ENCODE peak calls at places on chromosomes 11 and 22, in ten cellular contexts. H is B cell; F is Kasumi-1; A is anterior cingulate cortex; V is effector memory CD4-positive, alpha-beta T cell; I is activated naive CD4-positive, alpha-beta T cell; L is small intestine; B is activated CD4-positive, alpha-beta T cell treated with anti-CD3 and anti-CD28 coated beads, Interleukin-2, amount 10 ng/mL, durations not matched to agents 7 days and 5 days; C is brain microvascular endothelial cell; T is body of pancreas. P is an unnamed sample.

GRCh38 chr11:45665206-45665932 is at the start of gene CHST1:
- DNase-seq in H (no peak), F (peak), A (peak), V (no peak), I (no peak), L (peak), B (no peak), C (no peak), T (peak), P (peak)

GRCh38 chr22:19902245-19902699 is 39.3 kb upstream of the COMT start:
- DNase-seq in H (no peak), F (no peak), A (no peak), V (no peak), I (no peak), L (no peak), B (no peak), C (no peak), T (no peak), P (no peak)

GRCh38 chr11:64372802-64373597 is 14.0 kb downstream of the RPS6KA4 start:
- DNase-seq in H (no peak), F (no peak), A (peak), V (no peak), I (no peak), L (peak), B (no peak), C (no peak), T (no peak), P (no peak)

GRCh38 chr11:118171274-118172062 is 5.0 kb downstream of the SCN2B start:
- DNase-seq in H (peak), F (peak), A (peak), V (peak), I (peak), L (peak), B (peak), C (peak), T (peak), P (peak)

GRCh38 chr11:47451436-47451835 is 2.5 kb upstream of the RAPSN start:
- DNase-seq in H (no peak), F (no peak), A (no peak), V (no peak), I (no peak), L (no peak), B (no peak), C (no peak), T (no peak), P (no peak)

GRCh38 chr11:24509114-24509513 is 12.3 kb downstream of the LUZP2 start:
- DNase-seq in H (no peak), F (peak), A (no peak), V (no peak), I (no peak), L (no peak), B (no peak), C (no peak), T (no peak), P (no peak)

GRCh38 chr11:8566613-8567210 is 27.3 kb downstream of the STK33 start:
- DNase-seq in H (no peak), F (peak), A (no peak), V (no peak), I (no peak), L (peak), B (no peak), C (peak), T (no peak), P (peak)

GRCh38 chr11:3927129-3927796 is 71.8 kb downstream of the STIM1 start:
- DNase-seq in H (no peak), F (no peak), A (no peak), V (no peak), I (no peak), L (peak), B (no peak), C (no peak), T (no peak), P (no peak)

GRCh38 chr11:70867661-70868060 is 384.7 kb downstream of the SHANK2 start:
- DNase-seq in H (no peak), F (no peak), A (no peak), V (no peak), I (no peak), L (no peak), B (no peak), C (no peak), T (no peak), P (no peak)

GRCh38 chr11:44885919-44886318 is 64.8 kb downstream of the TP53I11 start:
- DNase-seq in H (no peak), F (no peak), A (no peak), V (no peak), I (no peak), L (no peak), B (no peak), C (no peak), T (no peak), P (no peak)

GRCh38 chr22:46547179-46547882 is 9.9 kb upstream of the CELSR1 start:
- DNase-seq in H (no peak), F (no peak), A (no peak), V (no peak), I (no peak), L (no peak), B (no peak), C (peak), T (no peak), P (peak)

GRCh38 chr11:11332141-11332710 is 20.8 kb downstream of the CSNK2A3 start:
- DNase-seq in H (no peak), F (no peak), A (no peak), V (no peak), I (no peak), L (no peak), B (no peak), C (no peak), T (no peak), P (no peak)

GRCh38 chr11:3666023-3666530 is 5.1 kb downstream of the CHRNA10 start:
- DNase-seq in H (peak), F (no peak), A (no peak), V (no peak), I (no peak), L (no peak), B (no peak), C (no peak), T (no peak), P (no peak)

GRCh38 chr11:73651252-73651651 is 4.9 kb downstream of the PLEKHB1 start:
- DNase-seq in H (no peak), F (no peak), A (no peak), V (no peak), I (no peak), L (no peak), B (no peak), C (no peak), T (no peak), P (no peak)

GRCh38 chr11:69898123-69898522 is 78.9 kb upstream of the FGF3 start:
- DNase-seq in H (no peak), F (no peak), A (no peak), V (no peak), I (no peak), L (no peak), B (no peak), C (no peak), T (no peak), P (no peak)

GRCh38 chr11:125772834-125773505 is 5.7 kb downstream of the PATE2 start:
- DNase-seq in H (no peak), F (no peak), A (no peak), V (no peak), I (no peak), L (no peak), B (no peak), C (peak), T (no peak), P (peak)

GRCh38 chr11:77049081-77049480 is 14.9 kb downstream of the B3GNT6 start:
- DNase-seq in H (no peak), F (no peak), A (no peak), V (no peak), I (no peak), L (peak), B (no peak), C (no peak), T (no peak), P (no peak)

GRCh38 chr11:121394785-121395184 is 57.3 kb upstream of the SORL1 start:
- DNase-seq in H (no peak), F (no peak), A (no peak), V (no peak), I (no peak), L (no peak), B (no peak), C (no peak), T (no peak), P (no peak)

GRCh38 chr22:49705631-49706352 is 121.9 kb downstream of the BRD1 start:
- DNase-seq in H (no peak), F (no peak), A (no peak), V (no peak), I (no peak), L (no peak), B (no peak), C (no peak), T (no peak), P (no peak)

GRCh38 chr11:69040581-69041260 is 8.0 kb upstream of the TPCN2 start:
- DNase-seq in H (no peak), F (no peak), A (no peak), V (no peak), I (no peak), L (no peak), B (no peak), C (peak), T (no peak), P (peak)

GRCh38 chr22:27749597-27750225 is 51.8 kb downstream of the MN1 start:
- DNase-seq in H (no peak), F (no peak), A (no peak), V (no peak), I (no peak), L (no peak), B (no peak), C (peak), T (no peak), P (peak)

GRCh38 chr22:30262917-30263741 is 3.5 kb downstream of the OSM start:
- DNase-seq in H (peak), F (peak), A (peak), V (peak), I (peak), L (peak), B (peak), C (no peak), T (peak), P (no peak)

P was measured in astrocyte.